ENCODE peak calls at places on chromosomes 4 and X, in five cellular contexts. K, S, U, M and Z are unnamed samples.

GRCh38 chr4:3648195-3648594 is 116.0 kb upstream of the LRPAP1 start:
- DNase-seq in K (no peak), S (no peak), U (no peak), M (no peak), Z (no peak)

GRCh38 chr4:8837181-8837811 is 34.3 kb downstream of the HMX1 start:
- DNase-seq in K (no peak), S (no peak), U (no peak), M (no peak), Z (no peak)

GRCh38 chr4:108681321-108681809 is 31.0 kb downstream of the OSTC start:
- DNase-seq in K (no peak), S (no peak), U (no peak), M (no peak), Z (no peak)

GRCh38 chr4:184958839-184959238 is 59.5 kb upstream of the HELT start:
- DNase-seq in K (no peak), S (no peak), U (no peak), M (no peak), Z (no peak)

GRCh38 chr4:21790437-21791029 is 158.0 kb downstream of the KCNIP4 start:
- DNase-seq in K (no peak), S (no peak), U (no peak), M (no peak), Z (peak)

GRCh38 chr4:82268050-82268825 is 105.6 kb downstream of the HNRNPD start:
- DNase-seq in K (peak), S (peak), U (peak), M (no peak), Z (peak)

GRCh38 chr4:19224820-19225219 is 1026.9 kb upstream of the SLIT2 start:
- DNase-seq in K (no peak), S (no peak), U (no peak), M (no peak), Z (peak)

GRCh38 chrX:15882704-15883539 is 28.3 kb upstream of the AP1S2 start:
- DNase-seq in K (no peak), S (no peak), U (no peak), M (no peak), Z (peak)

GRCh38 chr4:153822316-153822715 is 33.4 kb upstream of the SFRP2 start:
- DNase-seq in K (no peak), S (no peak), U (no peak), M (no peak), Z (peak)

GRCh38 chr4:176302283-176303275 is 17.2 kb upstream of the SPCS3 start:
- DNase-seq in K (no peak), S (no peak), U (no peak), M (no peak), Z (peak)